ENCODE peak calls at places on chromosomes 6 and 20, in ten cellular contexts. One of them, this sample, is unnamed.

GRCh38 chr6:1477432-1478090 is 88.2 kb downstream of the FOXF2 start:
- DNase-seq in fibroblast of mammary gland: peak; percentile 86
- DNase-seq in GM12865: no peak
- DNase-seq in transverse colon: no peak
- DNase-seq in foreskin fibroblast: peak; percentile 91
- DNase-seq in esophagus squamous epithelium: no peak
- DNase-seq in WTC11: no peak
- DNase-seq in SK-N-SH: no peak
- DNase-seq in endothelial cell: no peak
- DNase-seq in right lobe of liver: no peak
- DNase-seq in this sample: no peak

GRCh38 chr6:136791296-136792065 is 796 bp downstream of the MAP3K5 start:
- DNase-seq in fibroblast of mammary gland: peak; percentile 56
- DNase-seq in GM12865: peak; percentile 93
- DNase-seq in transverse colon: peak; percentile 76
- DNase-seq in foreskin fibroblast: peak; percentile 59
- DNase-seq in esophagus squamous epithelium: no peak
- DNase-seq in WTC11: peak; percentile 28
- DNase-seq in SK-N-SH: peak; percentile 44
- DNase-seq in endothelial cell: peak; percentile 18
- DNase-seq in right lobe of liver: peak; percentile 81
- DNase-seq in this sample: no peak

GRCh38 chr20:47392721-47393073 is 36.2 kb upstream of the ZMYND8 start:
- DNase-seq in fibroblast of mammary gland: peak; percentile 82
- DNase-seq in GM12865: no peak
- DNase-seq in transverse colon: no peak
- DNase-seq in foreskin fibroblast: peak; percentile 56
- DNase-seq in esophagus squamous epithelium: no peak
- DNase-seq in WTC11: no peak
- DNase-seq in SK-N-SH: no peak
- DNase-seq in endothelial cell: no peak
- DNase-seq in right lobe of liver: no peak
- DNase-seq in this sample: no peak

GRCh38 chr6:40819182-40819834 is 219.7 kb downstream of the UNC5CL start:
- DNase-seq in fibroblast of mammary gland: no peak
- DNase-seq in GM12865: no peak
- DNase-seq in transverse colon: no peak
- DNase-seq in foreskin fibroblast: no peak
- DNase-seq in esophagus squamous epithelium: no peak
- DNase-seq in WTC11: no peak
- DNase-seq in SK-N-SH: no peak
- DNase-seq in endothelial cell: no peak
- DNase-seq in right lobe of liver: peak; percentile 66
- DNase-seq in this sample: no peak

GRCh38 chr6:50602191-50602810 is 111.0 kb upstream of the TFAP2D start:
- DNase-seq in fibroblast of mammary gland: peak; percentile 23
- DNase-seq in GM12865: peak; percentile 40
- DNase-seq in transverse colon: no peak
- DNase-seq in foreskin fibroblast: peak; percentile 2
- DNase-seq in esophagus squamous epithelium: no peak
- DNase-seq in WTC11: no peak
- DNase-seq in SK-N-SH: peak; percentile 14
- DNase-seq in endothelial cell: peak; percentile 30
- DNase-seq in right lobe of liver: no peak
- DNase-seq in this sample: no peak

GRCh38 chr6:3269412-3269975 is 10.7 kb downstream of the PSMG4 start:
- DNase-seq in fibroblast of mammary gland: peak; percentile 38
- DNase-seq in GM12865: no peak
- DNase-seq in transverse colon: no peak
- DNase-seq in foreskin fibroblast: no peak
- DNase-seq in esophagus squamous epithelium: no peak
- DNase-seq in WTC11: no peak
- DNase-seq in SK-N-SH: no peak
- DNase-seq in endothelial cell: no peak
- DNase-seq in right lobe of liver: no peak
- DNase-seq in this sample: no peak

GRCh38 chr6:36130672-36131516 is 581 bp downstream of the MAPK13 start:
- DNase-seq in fibroblast of mammary gland: peak; percentile 17
- DNase-seq in GM12865: peak; percentile 35
- DNase-seq in transverse colon: peak; percentile 77
- DNase-seq in foreskin fibroblast: peak; percentile 20
- DNase-seq in esophagus squamous epithelium: no peak
- DNase-seq in WTC11: peak; percentile 43
- DNase-seq in SK-N-SH: no peak
- DNase-seq in endothelial cell: no peak
- DNase-seq in right lobe of liver: peak; percentile 59
- DNase-seq in this sample: peak; percentile 46

GRCh38 chr20:4104842-4105241 is 89.5 kb upstream of the RNF24 start:
- DNase-seq in fibroblast of mammary gland: no peak
- DNase-seq in GM12865: no peak
- DNase-seq in transverse colon: no peak
- DNase-seq in foreskin fibroblast: no peak
- DNase-seq in esophagus squamous epithelium: no peak
- DNase-seq in WTC11: no peak
- DNase-seq in SK-N-SH: no peak
- DNase-seq in endothelial cell: no peak
- DNase-seq in right lobe of liver: no peak
- DNase-seq in this sample: no peak

DNA sequence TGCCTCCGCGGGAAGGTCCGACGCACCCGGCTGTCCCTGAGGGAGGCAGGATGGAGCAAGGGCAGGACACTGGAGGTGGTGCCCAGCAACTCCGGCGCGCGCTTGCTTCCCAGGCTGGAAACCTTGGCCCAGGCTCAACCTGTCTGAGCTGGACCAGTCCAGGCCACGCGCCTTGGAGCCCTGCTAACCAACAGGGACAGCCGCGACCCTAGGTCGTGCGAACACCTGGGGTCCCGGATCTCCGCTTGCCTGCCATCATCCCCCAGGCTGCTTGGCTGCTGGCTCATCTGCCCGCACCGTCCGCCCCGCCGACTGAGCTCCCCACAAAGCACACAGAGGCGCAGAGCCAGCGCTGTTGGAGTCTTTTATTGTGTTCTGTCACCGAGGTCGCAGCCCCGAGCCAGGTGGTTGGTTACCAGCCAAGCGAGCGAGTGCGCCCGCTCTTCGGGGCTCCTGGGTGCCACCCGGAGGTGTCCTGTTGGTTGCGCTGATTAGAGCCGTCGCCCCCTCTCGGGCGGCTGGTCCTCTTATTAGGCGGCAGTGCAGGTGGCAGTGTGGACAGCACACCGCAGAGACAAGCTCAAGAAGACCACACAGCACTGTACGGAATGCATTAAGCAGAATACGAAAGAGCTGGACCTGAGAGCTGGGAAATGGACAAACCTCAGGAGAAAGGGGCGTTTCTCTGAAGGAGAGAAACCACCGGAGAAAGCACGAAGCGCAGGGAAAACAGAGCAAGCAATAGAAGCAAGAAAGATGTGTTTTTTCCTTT is 3.8 kb downstream of the COL12A1 start:
- DNase-seq in fibroblast of mammary gland: peak; percentile 40
- DNase-seq in GM12865: no peak
- DNase-seq in transverse colon: peak; percentile 16
- DNase-seq in foreskin fibroblast: no peak
- DNase-seq in esophagus squamous epithelium: no peak
- DNase-seq in WTC11: peak; percentile 68
- DNase-seq in SK-N-SH: peak; percentile 11
- DNase-seq in endothelial cell: peak; percentile 32
- DNase-seq in right lobe of liver: no peak
- DNase-seq in this sample: peak; percentile 25
- TF ChIP-seq CTCF in fibroblast of mammary gland: no peak
- TF ChIP-seq CTCF in GM12865: no peak
- TF ChIP-seq CTCF in transverse colon: no peak
- TF ChIP-seq CTCF in foreskin fibroblast: no peak
- TF ChIP-seq CTCF in esophagus squamous epithelium: no peak
- TF ChIP-seq CTCF in WTC11: no peak
- TF ChIP-seq CTCF in SK-N-SH: no peak
- TF ChIP-seq CTCF in endothelial cell: no peak
- TF ChIP-seq CTCF in right lobe of liver: no peak
- TF ChIP-seq CTCF in this sample: no peak

GRCh38 chr6:30908700-30909099 is 693 bp downstream of the GTF2H4 start:
- DNase-seq in fibroblast of mammary gland: no peak
- DNase-seq in GM12865: no peak
- DNase-seq in transverse colon: no peak
- DNase-seq in foreskin fibroblast: no peak
- DNase-seq in esophagus squamous epithelium: no peak
- DNase-seq in WTC11: no peak
- DNase-seq in SK-N-SH: no peak
- DNase-seq in endothelial cell: no peak
- DNase-seq in right lobe of liver: no peak
- DNase-seq in this sample: no peak

GRCh38 chr6:30912746-30913520 is 1.1 kb upstream of the VARS2 start:
- DNase-seq in fibroblast of mammary gland: no peak
- DNase-seq in GM12865: no peak
- DNase-seq in transverse colon: no peak
- DNase-seq in foreskin fibroblast: no peak
- DNase-seq in esophagus squamous epithelium: no peak
- DNase-seq in WTC11: no peak
- DNase-seq in SK-N-SH: no peak
- DNase-seq in endothelial cell: no peak
- DNase-seq in right lobe of liver: no peak
- DNase-seq in this sample: no peak

GRCh38 chr6:30902709-30903108 is 5.3 kb upstream of the GTF2H4 start:
- DNase-seq in fibroblast of mammary gland: no peak
- DNase-seq in GM12865: no peak
- DNase-seq in transverse colon: no peak
- DNase-seq in foreskin fibroblast: no peak
- DNase-seq in esophagus squamous epithelium: no peak
- DNase-seq in WTC11: no peak
- DNase-seq in SK-N-SH: no peak
- DNase-seq in endothelial cell: no peak
- DNase-seq in right lobe of liver: no peak
- DNase-seq in this sample: no peak

GRCh38 chr6:30903236-30903635 is 4.8 kb upstream of the GTF2H4 start:
- DNase-seq in fibroblast of mammary gland: no peak
- DNase-seq in GM12865: no peak
- DNase-seq in transverse colon: no peak
- DNase-seq in foreskin fibroblast: no peak
- DNase-seq in esophagus squamous epithelium: no peak
- DNase-seq in WTC11: no peak
- DNase-seq in SK-N-SH: no peak
- DNase-seq in endothelial cell: no peak
- DNase-seq in right lobe of liver: no peak
- DNase-seq in this sample: no peak

GRCh38 chr6:30907758-30908591 is at the start of gene GTF2H4:
- DNase-seq in fibroblast of mammary gland: peak; percentile 99
- DNase-seq in GM12865: peak; percentile 99
- DNase-seq in transverse colon: peak; percentile 97
- DNase-seq in foreskin fibroblast: peak; percentile 99
- DNase-seq in esophagus squamous epithelium: peak; percentile 81
- DNase-seq in WTC11: peak; percentile 96
- DNase-seq in SK-N-SH: peak; percentile 91
- DNase-seq in endothelial cell: peak; percentile 79
- DNase-seq in right lobe of liver: peak; percentile 94
- DNase-seq in this sample: peak; percentile 82
- TF ChIP-seq CTCF in fibroblast of mammary gland: no peak
- TF ChIP-seq CTCF in GM12865: no peak
- TF ChIP-seq CTCF in transverse colon: no peak
- TF ChIP-seq CTCF in foreskin fibroblast: no peak
- TF ChIP-seq CTCF in esophagus squamous epithelium: no peak
- TF ChIP-seq CTCF in WTC11: no peak
- TF ChIP-seq CTCF in SK-N-SH: no peak
- TF ChIP-seq CTCF in endothelial cell: no peak
- TF ChIP-seq CTCF in right lobe of liver: no peak
- TF ChIP-seq CTCF in this sample: no peak

GRCh38 chr6:135075018-135075417 is 20.4 kb upstream of the HBS1L start:
- DNase-seq in fibroblast of mammary gland: no peak
- DNase-seq in GM12865: no peak
- DNase-seq in transverse colon: no peak
- DNase-seq in foreskin fibroblast: no peak
- DNase-seq in esophagus squamous epithelium: no peak
- DNase-seq in WTC11: no peak
- DNase-seq in SK-N-SH: no peak
- DNase-seq in endothelial cell: no peak
- DNase-seq in right lobe of liver: no peak
- DNase-seq in this sample: no peak
- TF ChIP-seq CTCF in fibroblast of mammary gland: no peak
- TF ChIP-seq CTCF in GM12865: no peak
- TF ChIP-seq CTCF in transverse colon: no peak
- TF ChIP-seq CTCF in foreskin fibroblast: no peak
- TF ChIP-seq CTCF in esophagus squamous epithelium: no peak
- TF ChIP-seq CTCF in WTC11: no peak
- TF ChIP-seq CTCF in SK-N-SH: no peak
- TF ChIP-seq CTCF in endothelial cell: no peak
- TF ChIP-seq CTCF in right lobe of liver: no peak
- TF ChIP-seq CTCF in this sample: peak; percentile 15

GRCh38 chr6:168714547-168715260 is 273.7 kb downstream of the SMOC2 start:
- DNase-seq in fibroblast of mammary gland: no peak
- DNase-seq in GM12865: no peak
- DNase-seq in transverse colon: no peak
- DNase-seq in foreskin fibroblast: no peak
- DNase-seq in esophagus squamous epithelium: no peak
- DNase-seq in WTC11: no peak
- DNase-seq in SK-N-SH: no peak
- DNase-seq in endothelial cell: no peak
- DNase-seq in right lobe of liver: no peak
- DNase-seq in this sample: no peak

GRCh38 chr6:168715643-168716481 is 274.9 kb downstream of the SMOC2 start:
- DNase-seq in fibroblast of mammary gland: no peak
- DNase-seq in GM12865: no peak
- DNase-seq in transverse colon: no peak
- DNase-seq in foreskin fibroblast: no peak
- DNase-seq in esophagus squamous epithelium: no peak
- DNase-seq in WTC11: no peak
- DNase-seq in SK-N-SH: no peak
- DNase-seq in endothelial cell: no peak
- DNase-seq in right lobe of liver: no peak
- DNase-seq in this sample: no peak

GRCh38 chr6:168711666-168712300 is 270.8 kb downstream of the SMOC2 start:
- DNase-seq in fibroblast of mammary gland: no peak
- DNase-seq in GM12865: no peak
- DNase-seq in transverse colon: no peak
- DNase-seq in foreskin fibroblast: no peak
- DNase-seq in esophagus squamous epithelium: no peak
- DNase-seq in WTC11: no peak
- DNase-seq in SK-N-SH: no peak
- DNase-seq in endothelial cell: no peak
- DNase-seq in right lobe of liver: no peak
- DNase-seq in this sample: no peak

GRCh38 chr6:168713013-168713412 is 272.0 kb downstream of the SMOC2 start:
- DNase-seq in fibroblast of mammary gland: no peak
- DNase-seq in GM12865: no peak
- DNase-seq in transverse colon: no peak
- DNase-seq in foreskin fibroblast: no peak
- DNase-seq in esophagus squamous epithelium: no peak
- DNase-seq in WTC11: no peak
- DNase-seq in SK-N-SH: no peak
- DNase-seq in endothelial cell: no peak
- DNase-seq in right lobe of liver: no peak
- DNase-seq in this sample: no peak

DNA sequence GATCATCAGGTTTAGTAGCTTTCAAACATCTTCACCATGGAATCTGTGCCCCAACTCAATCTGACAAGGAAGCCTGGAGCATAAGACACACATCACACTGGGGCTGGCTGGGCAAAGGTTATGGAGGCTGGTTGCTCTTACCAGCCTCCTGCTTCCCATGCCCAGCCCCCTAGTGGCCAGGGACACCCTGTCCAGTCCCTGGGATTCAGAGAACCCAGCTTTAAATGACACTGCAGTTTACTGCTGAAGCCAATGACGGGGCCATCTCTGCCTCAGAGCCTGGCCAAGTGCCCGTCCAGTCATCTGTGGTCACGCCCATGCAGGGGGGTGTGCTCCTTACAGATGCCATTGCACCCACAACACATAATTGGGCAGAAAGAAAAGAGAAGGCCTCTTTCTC is 272.9 kb downstream of the SMOC2 start:
- DNase-seq in fibroblast of mammary gland: peak; percentile 8
- DNase-seq in GM12865: no peak
- DNase-seq in transverse colon: peak; percentile 79
- DNase-seq in foreskin fibroblast: no peak
- DNase-seq in esophagus squamous epithelium: no peak
- DNase-seq in WTC11: no peak
- DNase-seq in SK-N-SH: peak; percentile 59
- DNase-seq in endothelial cell: peak; percentile 14
- DNase-seq in right lobe of liver: peak; percentile 51
- DNase-seq in this sample: no peak
- TF ChIP-seq CTCF in fibroblast of mammary gland: peak; percentile 24
- TF ChIP-seq CTCF in GM12865: no peak
- TF ChIP-seq CTCF in transverse colon: peak; percentile 42
- TF ChIP-seq CTCF in foreskin fibroblast: no peak
- TF ChIP-seq CTCF in esophagus squamous epithelium: peak; percentile 11
- TF ChIP-seq CTCF in WTC11: peak; percentile 33
- TF ChIP-seq CTCF in SK-N-SH: no peak
- TF ChIP-seq CTCF in endothelial cell: no peak
- TF ChIP-seq CTCF in right lobe of liver: peak; percentile 32
- TF ChIP-seq CTCF in this sample: peak; percentile 59